ENCODE peak calls at places on chromosomes 12 and 14, in eight cellular contexts. One of them, this sample, is unnamed.

GRCh38 chr14:36408388-36408787 is 88.0 kb upstream of the MBIP start:
- DNase-seq in KG1: no peak
- DNase-seq in iris pigment epithelial cell: no peak
- DNase-seq in AG09309: no peak
- DNase-seq in fibroblast of lung: no peak
- DNase-seq in NCI-H82: no peak
- DNase-seq in lung microvascular endothelial cell: no peak
- DNase-seq in ovary: no peak
- DNase-seq in this sample: no peak

GRCh38 chr12:123069436-123070266 is 81.2 kb downstream of the PITPNM2 start:
- DNase-seq in KG1: no peak
- DNase-seq in iris pigment epithelial cell: no peak
- DNase-seq in AG09309: no peak
- DNase-seq in fibroblast of lung: no peak
- DNase-seq in NCI-H82: no peak
- DNase-seq in lung microvascular endothelial cell: no peak
- DNase-seq in ovary: no peak
- DNase-seq in this sample: no peak

GRCh38 chr12:109767991-109768900 is 54.6 kb downstream of the FAM222A start:
- DNase-seq in KG1: no peak
- DNase-seq in iris pigment epithelial cell: no peak
- DNase-seq in AG09309: no peak
- DNase-seq in fibroblast of lung: no peak
- DNase-seq in NCI-H82: no peak
- DNase-seq in lung microvascular endothelial cell: no peak
- DNase-seq in ovary: no peak
- DNase-seq in this sample: no peak

GRCh38 chr12:3568695-3569094 is 77.7 kb downstream of the PRMT8 start:
- DNase-seq in KG1: no peak
- DNase-seq in iris pigment epithelial cell: no peak
- DNase-seq in AG09309: no peak
- DNase-seq in fibroblast of lung: no peak
- DNase-seq in NCI-H82: no peak
- DNase-seq in lung microvascular endothelial cell: no peak
- DNase-seq in ovary: no peak
- DNase-seq in this sample: no peak

GRCh38 chr14:69719501-69719951 is 47.4 kb upstream of the SRSF5 start:
- DNase-seq in KG1: no peak
- DNase-seq in iris pigment epithelial cell: peak
- DNase-seq in AG09309: peak
- DNase-seq in fibroblast of lung: peak
- DNase-seq in NCI-H82: no peak
- DNase-seq in lung microvascular endothelial cell: peak
- DNase-seq in ovary: no peak
- DNase-seq in this sample: peak

GRCh38 chr12:96402061-96402460 is 1.8 kb upstream of the CDK17 start:
- DNase-seq in KG1: no peak
- DNase-seq in iris pigment epithelial cell: no peak
- DNase-seq in AG09309: no peak
- DNase-seq in fibroblast of lung: no peak
- DNase-seq in NCI-H82: peak
- DNase-seq in lung microvascular endothelial cell: no peak
- DNase-seq in ovary: no peak
- DNase-seq in this sample: no peak

GRCh38 chr14:64656986-64657385 is 47.2 kb upstream of the PLEKHG3 start:
- DNase-seq in KG1: no peak
- DNase-seq in iris pigment epithelial cell: no peak
- DNase-seq in AG09309: no peak
- DNase-seq in fibroblast of lung: peak
- DNase-seq in NCI-H82: no peak
- DNase-seq in lung microvascular endothelial cell: peak
- DNase-seq in ovary: no peak
- DNase-seq in this sample: no peak

GRCh38 chr14:52551696-52552062 is 626 bp downstream of the TXNDC16 start:
- DNase-seq in KG1: peak
- DNase-seq in iris pigment epithelial cell: peak
- DNase-seq in AG09309: no peak
- DNase-seq in fibroblast of lung: peak
- DNase-seq in NCI-H82: peak
- DNase-seq in lung microvascular endothelial cell: peak
- DNase-seq in ovary: no peak
- DNase-seq in this sample: peak

GRCh38 chr12:105401198-105401597 is 70.7 kb downstream of the C12orf75 start:
- DNase-seq in KG1: no peak
- DNase-seq in iris pigment epithelial cell: no peak
- DNase-seq in AG09309: no peak
- DNase-seq in fibroblast of lung: no peak
- DNase-seq in NCI-H82: no peak
- DNase-seq in lung microvascular endothelial cell: no peak
- DNase-seq in ovary: no peak
- DNase-seq in this sample: no peak

GRCh38 chr12:56078931-56079728 is 835 bp upstream of the ERBB3 start:
- DNase-seq in KG1: no peak
- DNase-seq in iris pigment epithelial cell: peak
- DNase-seq in AG09309: peak
- DNase-seq in fibroblast of lung: peak
- DNase-seq in NCI-H82: peak
- DNase-seq in lung microvascular endothelial cell: peak
- DNase-seq in ovary: peak
- DNase-seq in this sample: peak

GRCh38 chr12:71686658-71687025 is 760 bp downstream of the TMEM19 start:
- DNase-seq in KG1: no peak
- DNase-seq in iris pigment epithelial cell: peak
- DNase-seq in AG09309: no peak
- DNase-seq in fibroblast of lung: peak
- DNase-seq in NCI-H82: no peak
- DNase-seq in lung microvascular endothelial cell: no peak
- DNase-seq in ovary: no peak
- DNase-seq in this sample: no peak

GRCh38 chr12:69901141-69901900 is 76.3 kb downstream of the MYRFL start:
- DNase-seq in KG1: no peak
- DNase-seq in iris pigment epithelial cell: no peak
- DNase-seq in AG09309: no peak
- DNase-seq in fibroblast of lung: no peak
- DNase-seq in NCI-H82: no peak
- DNase-seq in lung microvascular endothelial cell: no peak
- DNase-seq in ovary: no peak
- DNase-seq in this sample: peak

GRCh38 chr12:39441963-39442894 is 691 bp downstream of the KIF21A start:
- DNase-seq in KG1: no peak
- DNase-seq in iris pigment epithelial cell: peak
- DNase-seq in AG09309: no peak
- DNase-seq in fibroblast of lung: peak
- DNase-seq in NCI-H82: peak
- DNase-seq in lung microvascular endothelial cell: peak
- DNase-seq in ovary: peak
- DNase-seq in this sample: peak

GRCh38 chr14:25041898-25042297 is 8.0 kb downstream of the STXBP6 start:
- DNase-seq in KG1: no peak
- DNase-seq in iris pigment epithelial cell: no peak
- DNase-seq in AG09309: no peak
- DNase-seq in fibroblast of lung: no peak
- DNase-seq in NCI-H82: no peak
- DNase-seq in lung microvascular endothelial cell: no peak
- DNase-seq in ovary: no peak
- DNase-seq in this sample: no peak

GRCh38 chr12:16130359-16130758 is 147.1 kb downstream of the SLC15A5 start:
- DNase-seq in KG1: no peak
- DNase-seq in iris pigment epithelial cell: no peak
- DNase-seq in AG09309: no peak
- DNase-seq in fibroblast of lung: no peak
- DNase-seq in NCI-H82: no peak
- DNase-seq in lung microvascular endothelial cell: no peak
- DNase-seq in ovary: no peak
- DNase-seq in this sample: no peak

GRCh38 chr14:88168498-88169165 is 154.4 kb downstream of the KCNK10 start:
- DNase-seq in KG1: peak
- DNase-seq in iris pigment epithelial cell: peak
- DNase-seq in AG09309: no peak
- DNase-seq in fibroblast of lung: peak
- DNase-seq in NCI-H82: peak
- DNase-seq in lung microvascular endothelial cell: peak
- DNase-seq in ovary: no peak
- DNase-seq in this sample: peak

GRCh38 chr14:103418508-103418818 is 33.2 kb downstream of the MARK3 start:
- DNase-seq in KG1: no peak
- DNase-seq in iris pigment epithelial cell: peak
- DNase-seq in AG09309: no peak
- DNase-seq in fibroblast of lung: peak
- DNase-seq in NCI-H82: no peak
- DNase-seq in lung microvascular endothelial cell: no peak
- DNase-seq in ovary: no peak
- DNase-seq in this sample: peak

GRCh38 chr12:79725987-79726386 is 35.2 kb upstream of the PAWR start:
- DNase-seq in KG1: no peak
- DNase-seq in iris pigment epithelial cell: peak
- DNase-seq in AG09309: peak
- DNase-seq in fibroblast of lung: peak
- DNase-seq in NCI-H82: no peak
- DNase-seq in lung microvascular endothelial cell: no peak
- DNase-seq in ovary: no peak
- DNase-seq in this sample: peak

GRCh38 chr12:130519-130918 is 64.0 kb downstream of the IQSEC3 start:
- DNase-seq in KG1: no peak
- DNase-seq in iris pigment epithelial cell: no peak
- DNase-seq in AG09309: no peak
- DNase-seq in fibroblast of lung: no peak
- DNase-seq in NCI-H82: no peak
- DNase-seq in lung microvascular endothelial cell: no peak
- DNase-seq in ovary: no peak
- DNase-seq in this sample: no peak

GRCh38 chr12:80954857-80955520 is 17.3 kb upstream of the LIN7A start:
- DNase-seq in KG1: no peak
- DNase-seq in iris pigment epithelial cell: no peak
- DNase-seq in AG09309: no peak
- DNase-seq in fibroblast of lung: no peak
- DNase-seq in NCI-H82: peak
- DNase-seq in lung microvascular endothelial cell: no peak
- DNase-seq in ovary: no peak
- DNase-seq in this sample: no peak

GRCh38 chr12:128606040-128606439 is 217.7 kb downstream of the SLC15A4 start:
- DNase-seq in KG1: no peak
- DNase-seq in iris pigment epithelial cell: no peak
- DNase-seq in AG09309: no peak
- DNase-seq in fibroblast of lung: no peak
- DNase-seq in NCI-H82: no peak
- DNase-seq in lung microvascular endothelial cell: no peak
- DNase-seq in ovary: no peak
- DNase-seq in this sample: no peak

GRCh38 chr14:24895243-24895583 is 154.7 kb downstream of the STXBP6 start:
- DNase-seq in KG1: no peak
- DNase-seq in iris pigment epithelial cell: no peak
- DNase-seq in AG09309: peak
- DNase-seq in fibroblast of lung: no peak
- DNase-seq in NCI-H82: no peak
- DNase-seq in lung microvascular endothelial cell: no peak
- DNase-seq in ovary: no peak
- DNase-seq in this sample: no peak

GRCh38 chr14:91108941-91109611 is 4.8 kb upstream of the DGLUCY start:
- DNase-seq in KG1: peak
- DNase-seq in iris pigment epithelial cell: no peak
- DNase-seq in AG09309: no peak
- DNase-seq in fibroblast of lung: no peak
- DNase-seq in NCI-H82: no peak
- DNase-seq in lung microvascular endothelial cell: peak
- DNase-seq in ovary: no peak
- DNase-seq in this sample: no peak

GRCh38 chr12:82474181-82474797 is 116.0 kb downstream of the METTL25 start:
- DNase-seq in KG1: no peak
- DNase-seq in iris pigment epithelial cell: no peak
- DNase-seq in AG09309: no peak
- DNase-seq in fibroblast of lung: no peak
- DNase-seq in NCI-H82: no peak
- DNase-seq in lung microvascular endothelial cell: no peak
- DNase-seq in ovary: no peak
- DNase-seq in this sample: no peak

GRCh38 chr12:52581066-52581465 is 7.4 kb upstream of the KRT74 start:
- DNase-seq in KG1: no peak
- DNase-seq in iris pigment epithelial cell: no peak
- DNase-seq in AG09309: no peak
- DNase-seq in fibroblast of lung: no peak
- DNase-seq in NCI-H82: no peak
- DNase-seq in lung microvascular endothelial cell: no peak
- DNase-seq in ovary: no peak
- DNase-seq in this sample: no peak

GRCh38 chr12:45933504-45933903 is 56.9 kb downstream of the SCAF11 start:
- DNase-seq in KG1: no peak
- DNase-seq in iris pigment epithelial cell: no peak
- DNase-seq in AG09309: no peak
- DNase-seq in fibroblast of lung: no peak
- DNase-seq in NCI-H82: no peak
- DNase-seq in lung microvascular endothelial cell: peak
- DNase-seq in ovary: no peak
- DNase-seq in this sample: no peak

This sample was measured in HFFc6.